ENCODE peak calls at places on chromosomes 13 and 19, in seven cellular contexts. O is neural crest cell; U is fibroblast of the conjunctiva; G is kidney; S is AG04450; C is fibroblast of lung; F is effector CD4-positive, alpha-beta T cell. I is an unnamed sample.

GRCh38 chr19:32676186-32676894 is 692 bp downstream of the RGS9BP start:
- DNase-seq in O (no peak), F (no peak), C (no peak), S (no peak), U (no peak), G (peak; percentile 83), I (no peak)

GRCh38 chr19:51571599-51571998 is 516 bp downstream of the ZNF175 start:
- DNase-seq in S (no peak), U (no peak), F (no peak), G (no peak), C (no peak), O (no peak), I (no peak)

GRCh38 chr19:5369962-5370367 is 29.4 kb upstream of the PTPRS start:
- DNase-seq in C (peak; percentile 17), S (no peak), U (no peak), F (peak; percentile 14), G (no peak), O (peak; percentile 76), I (no peak)

GRCh38 chr19:28176193-28176592 is 1036.8 kb downstream of the UQCRFS1 start:
- DNase-seq in S (no peak), O (no peak), F (no peak), U (no peak), C (no peak), G (no peak), I (no peak)

GRCh38 chr13:30895773-30896172 is 10.3 kb upstream of the MEDAG start:
- DNase-seq in C (peak; percentile 91), S (peak; percentile 71), G (peak; percentile 83), F (no peak), O (no peak), U (peak; percentile 82), I (no peak)

GRCh38 chr19:41606215-41606837 is 20.5 kb downstream of the CEACAM4 start:
- DNase-seq in G (no peak), O (no peak), C (no peak), S (no peak), F (no peak), U (no peak), I (no peak)

GRCh38 chr13:51007216-51007615 is 97.6 kb downstream of the RNASEH2B start:
- DNase-seq in O (no peak), C (no peak), U (no peak), S (no peak), G (no peak), F (no peak), I (no peak)

GRCh38 chr19:50377051-50377441 is 789 bp downstream of the NR1H2 start:
- DNase-seq in S (no peak), O (no peak), F (peak; percentile 51), U (no peak), C (no peak), G (no peak), I (no peak)

GRCh38 chr13:25248071-25248470 is 39.2 kb downstream of the MTMR6 start:
- DNase-seq in S (no peak), G (no peak), F (no peak), O (no peak), U (no peak), C (no peak), I (no peak)

GRCh38 chr13:100517135-100517534 is 71.5 kb downstream of the GGACT start:
- DNase-seq in C (no peak), U (no peak), F (no peak), S (no peak), O (no peak), G (peak; percentile 63), I (no peak)

GRCh38 chr19:38731654-38732301 is 12.5 kb downstream of the CAPN12 start:
- DNase-seq in F (no peak), C (no peak), S (no peak), O (no peak), U (no peak), G (peak; percentile 79), I (no peak)

GRCh38 chr13:39505151-39505550 is 97.8 kb downstream of the LHFPL6 start:
- DNase-seq in F (no peak), S (no peak), O (no peak), G (no peak), U (no peak), C (no peak), I (no peak)

GRCh38 chr13:60448907-60449510 is 52.0 kb downstream of the TDRD3 start:
- DNase-seq in S (peak; percentile 15), O (peak; percentile 25), C (peak; percentile 76), F (no peak), G (no peak), U (peak; percentile 51), I (peak; percentile 61)

GRCh38 chr13:35086667-35087066 is 144.6 kb downstream of the NBEA start:
- DNase-seq in O (no peak), F (no peak), S (no peak), C (no peak), G (no peak), U (no peak), I (no peak)

GRCh38 chr19:5971714-5972354 is 6.1 kb downstream of the RANBP3 start:
- DNase-seq in F (no peak), S (no peak), C (no peak), U (no peak), G (no peak), O (no peak), I (no peak)

I was measured in astrocyte of the cerebellum.